ENCODE peak calls at places on chromosomes 16 and 17, in ten cellular contexts. N is amygdala, A is SK-MEL-5, G is EH, U is NCI-H1417 treated with DMSO at 0.1 percent for 48 hours, C is HFFc6, O is non-pigmented ciliary epithelial cell, F is A549, T is ovary, M is EL. P is an unnamed sample.

GRCh38 chr16:75152635-75153034 is 4.3 kb downstream of the ZFP1 start:
- DNase-seq in N (no peak), A (no peak), G (no peak), U (no peak), C (no peak), O (no peak), F (no peak), T (no peak), M (no peak), P (no peak)

GRCh38 chr17:7035591-7036368 is at the start of gene SLC16A13:
- DNase-seq in N (peak), A (peak), G (peak), U (peak), C (peak), O (no peak), F (peak), T (peak), M (peak), P (peak)

GRCh38 chr16:65655802-65656201 is 533.9 kb upstream of the CDH11 start:
- DNase-seq in N (no peak), A (no peak), G (no peak), U (no peak), C (no peak), O (no peak), F (no peak), T (no peak), M (no peak), P (no peak)

GRCh38 chr16:17160285-17160854 is 310.4 kb downstream of the XYLT1 start:
- DNase-seq in N (no peak), A (no peak), G (peak), U (no peak), C (no peak), O (no peak), F (no peak), T (no peak), M (peak), P (no peak)

GRCh38 chr16:87203060-87203656 is 114.0 kb downstream of the C16orf95 start:
- DNase-seq in N (peak), A (peak), G (peak), U (no peak), C (peak), O (no peak), F (peak), T (peak), M (peak), P (peak)

GRCh38 chr16:11907160-11907970 is 8.4 kb downstream of the GSPT1 start:
- DNase-seq in N (no peak), A (no peak), G (no peak), U (no peak), C (no peak), O (no peak), F (no peak), T (no peak), M (no peak), P (no peak)

GRCh38 chr16:15899538-15900100 is 11.2 kb upstream of the CEP20 start:
- DNase-seq in N (no peak), A (no peak), G (peak), U (no peak), C (peak), O (no peak), F (peak), T (no peak), M (peak), P (no peak)

GRCh38 chr16:63169100-63169499 is 1132.9 kb upstream of the CDH8 start:
- DNase-seq in N (no peak), A (no peak), G (no peak), U (no peak), C (no peak), O (no peak), F (no peak), T (no peak), M (no peak), P (no peak)

GRCh38 chr17:16912021-16912962 is 59.6 kb downstream of the TNFRSF13B start:
- DNase-seq in N (no peak), A (no peak), G (no peak), U (no peak), C (no peak), O (no peak), F (no peak), T (no peak), M (no peak), P (no peak)

GRCh38 chr17:40915721-40916256 is 21.7 kb downstream of the KRT23 start:
- DNase-seq in N (no peak), A (no peak), G (peak), U (no peak), C (peak), O (no peak), F (no peak), T (no peak), M (peak), P (no peak)

GRCh38 chr16:83831451-83831987 is 23.7 kb downstream of the HSBP1 start:
- DNase-seq in N (no peak), A (no peak), G (no peak), U (no peak), C (no peak), O (no peak), F (no peak), T (no peak), M (no peak), P (no peak)

GRCh38 chr17:78789149-78789662 is 7.1 kb upstream of the CYTH1 start:
- DNase-seq in N (no peak), A (no peak), G (no peak), U (no peak), C (no peak), O (no peak), F (no peak), T (no peak), M (no peak), P (no peak)

GRCh38 chr16:69939821-69940585 is 11.1 kb upstream of the CLEC18A start:
- DNase-seq in N (no peak), A (no peak), G (no peak), U (no peak), C (no peak), O (no peak), F (no peak), T (peak), M (no peak), P (no peak)

GRCh38 chr17:75645501-75645888 is 12.3 kb downstream of the SMIM5 start:
- DNase-seq in N (no peak), A (no peak), G (peak), U (no peak), C (no peak), O (peak), F (peak), T (no peak), M (no peak), P (no peak)

GRCh38 chr16:81220369-81220768 is 18.1 kb upstream of the BCO1 start:
- DNase-seq in N (no peak), A (no peak), G (no peak), U (no peak), C (no peak), O (no peak), F (no peak), T (no peak), M (no peak), P (no peak)

GRCh38 chr17:4485676-4486646 is 12.7 kb upstream of the SPNS2 start:
- DNase-seq in N (no peak), A (no peak), G (no peak), U (no peak), C (no peak), O (no peak), F (no peak), T (no peak), M (no peak), P (no peak)

GRCh38 chr17:19409509-19409908 is 1.5 kb upstream of the RNF112 start:
- DNase-seq in N (no peak), A (no peak), G (peak), U (no peak), C (peak), O (peak), F (no peak), T (no peak), M (peak), P (no peak)

P was measured in hypothalamus.